ENCODE peak calls at places on chromosomes 1 and 21, in five cellular contexts. I, N, A, X and O are unnamed samples.

GRCh38 chr1:107897428-107898339 is 67.3 kb downstream of the VAV3 start:
- DNase-seq in X (no peak), N (no peak), A (no peak), I (no peak), O (no peak)

GRCh38 chr1:206931709-206932108 is 10.0 kb upstream of the FCMR start:
- DNase-seq in I (no peak), X (no peak), N (no peak), A (no peak), O (no peak)

GRCh38 chr1:14362331-14362730 is 236.2 kb upstream of the KAZN start:
- DNase-seq in A (no peak), N (no peak), I (no peak), X (no peak), O (no peak)

GRCh38 chr1:41806472-41807155 is 112.1 kb downstream of the HIVEP3 start:
- DNase-seq in I (no peak), X (no peak), N (no peak), A (no peak), O (peak)

GRCh38 chr1:39272027-39272790 is 67.7 kb downstream of the MACF1 start:
- DNase-seq in X (no peak), I (no peak), A (no peak), N (peak), O (peak)

GRCh38 chr21:41680444-41681335 is 86.2 kb downstream of the RIPK4 start:
- DNase-seq in N (no peak), I (no peak), X (no peak), A (peak), O (no peak)

GRCh38 chr1:59565611-59566410 is 248.9 kb upstream of the HOOK1 start:
- DNase-seq in X (no peak), I (no peak), N (no peak), A (no peak), O (no peak)

GRCh38 chr1:158972841-158973240 is 36.9 kb upstream of the IFI16 start:
- DNase-seq in I (peak), X (peak), A (peak), N (no peak), O (peak)

GRCh38 chr1:2192031-2192995 is 2.3 kb downstream of the FAAP20 start:
- DNase-seq in I (no peak), N (no peak), X (no peak), A (no peak), O (no peak)

GRCh38 chr1:228393268-228393699 is 13.4 kb downstream of the TRIM11 start:
- DNase-seq in I (peak), N (peak), A (peak), X (peak), O (no peak)

GRCh38 chr1:99573431-99574217 is 72.3 kb upstream of the PALMD start:
- DNase-seq in A (no peak), N (no peak), X (no peak), I (no peak), O (no peak)

GRCh38 chr1:119873166-119874025 is 22.9 kb downstream of the ADAM30 start:
- DNase-seq in N (no peak), X (peak), I (no peak), A (peak), O (no peak)

GRCh38 chr1:177170756-177171535 is at the start of gene BRINP2:
- DNase-seq in I (peak), X (peak), N (peak), A (peak), O (no peak)

GRCh38 chr1:108049083-108049819 is 84.3 kb upstream of the VAV3 start:
- DNase-seq in I (peak), N (no peak), A (peak), X (no peak), O (no peak)

GRCh38 chr21:44925027-44925755 is 4.5 kb upstream of the ITGB2 start:
- DNase-seq in A (peak), X (peak), N (no peak), I (no peak), O (no peak)

GRCh38 chr21:37915941-37916794 is at the start of gene KCNJ6:
- DNase-seq in N (peak), A (no peak), X (no peak), I (peak), O (no peak)
- TF ChIP-seq CTCF in N (peak), A (peak), X (peak), I (peak), O (peak)

DNA sequence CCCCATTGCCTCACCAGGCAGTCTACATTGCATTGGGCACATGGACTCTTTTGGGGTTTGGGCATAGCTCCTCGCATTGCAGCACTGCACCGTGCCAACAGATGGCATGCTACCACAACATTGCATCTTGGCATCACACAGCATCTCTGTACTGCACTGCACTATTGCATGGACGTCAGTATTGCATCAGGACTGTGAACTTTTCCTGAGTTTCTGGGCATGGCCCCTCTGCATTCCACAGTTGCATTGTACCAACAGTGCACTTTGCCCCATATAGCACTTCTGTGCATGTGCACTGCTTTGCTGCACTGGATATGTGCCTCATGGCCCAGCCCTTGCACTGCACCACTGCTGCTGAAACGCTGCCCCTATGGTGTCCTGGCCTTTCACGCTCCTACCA is 9.6 kb downstream of the PTPRU start:
- DNase-seq in X (peak), A (peak), N (no peak), I (peak), O (no peak)
- TF ChIP-seq CTCF in X (peak), A (peak), N (no peak), I (peak), O (peak)

GRCh38 chr1:154335351-154335714 is 10.0 kb downstream of the ATP8B2 start:
- DNase-seq in X (no peak), I (no peak), A (no peak), N (no peak), O (no peak)
- TF ChIP-seq CTCF in X (no peak), I (peak), A (peak), N (no peak), O (no peak)

GRCh38 chr1:196423612-196424011 is 184.6 kb downstream of the KCNT2 start:
- DNase-seq in A (no peak), I (no peak), X (no peak), N (no peak), O (no peak)

DNA sequence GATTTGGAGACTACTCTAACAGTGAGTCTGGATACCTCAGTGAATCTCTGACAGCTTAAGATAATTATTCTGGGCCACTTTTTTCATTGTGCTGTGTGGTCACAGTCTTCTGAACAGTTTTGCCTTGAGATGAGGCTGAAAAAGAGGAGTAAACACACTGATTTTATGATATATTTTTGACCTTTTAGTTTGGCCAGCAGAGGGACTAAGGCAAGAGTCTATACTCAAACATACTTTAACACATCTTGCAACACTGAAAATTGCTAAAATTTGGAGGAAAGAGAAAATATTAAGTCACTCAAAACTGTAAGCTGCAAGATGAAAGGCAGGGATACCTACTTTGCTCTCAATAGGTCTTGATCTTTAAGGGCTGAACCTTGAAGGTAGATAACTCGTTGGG is 182.7 kb downstream of the KCNT2 start:
- DNase-seq in I (no peak), X (no peak), A (no peak), N (no peak), O (no peak)
- TF ChIP-seq CTCF in I (no peak), X (no peak), A (peak), N (no peak), O (no peak)

GRCh38 chr1:88736633-88737248 is 52.7 kb downstream of the PKN2 start:
- DNase-seq in I (peak), X (peak), A (peak), N (no peak), O (peak)
- TF ChIP-seq CTCF in I (peak), X (peak), A (peak), N (no peak), O (peak)

GRCh38 chr1:186605762-186606350 is 74.4 kb downstream of the PTGS2 start:
- DNase-seq in I (peak), X (peak), A (peak), N (no peak), O (peak)
- TF ChIP-seq CTCF in I (peak), X (peak), A (peak), N (no peak), O (peak)

GRCh38 chr1:244210884-244211558 is 159.9 kb downstream of the ZBTB18 start:
- DNase-seq in A (peak), N (no peak), X (no peak), I (peak), O (no peak)
- TF ChIP-seq CTCF in A (peak), N (no peak), X (peak), I (peak), O (peak)